ENCODE peak calls at places on chromosomes 2 and 18, in four cellular contexts. One of them, this sample, is unnamed.

GRCh38 chr18:11034816-11035215 is 114.6 kb downstream of the PIEZO2 start:
- DNase-seq in A172: peak; percentile 16
- DNase-seq in kidney epithelial cell: no peak
- DNase-seq in SJSA1: no peak
- DNase-seq in this sample: no peak

GRCh38 chr2:3601561-3602271 is 6.8 kb downstream of the COLEC11 start:
- DNase-seq in SJSA1: no peak
- DNase-seq in kidney epithelial cell: no peak
- DNase-seq in A172: no peak
- DNase-seq in this sample: peak; percentile 73

GRCh38 chr18:12946549-12947354 is 1.1 kb upstream of the SEH1L start:
- DNase-seq in SJSA1: peak; percentile 72
- DNase-seq in A172: peak; percentile 85
- DNase-seq in kidney epithelial cell: peak; percentile 41
- DNase-seq in this sample: peak; percentile 75

GRCh38 chr2:186575302-186575701 is 14.6 kb upstream of the ITGAV start:
- DNase-seq in SJSA1: peak; percentile 88
- DNase-seq in A172: peak; percentile 99
- DNase-seq in kidney epithelial cell: peak; percentile 99
- DNase-seq in this sample: peak; percentile 14

GRCh38 chr2:61905372-61906186 is at the start of gene COMMD1:
- DNase-seq in kidney epithelial cell: peak; percentile 32
- DNase-seq in A172: peak; percentile 33
- DNase-seq in SJSA1: peak; percentile 79
- DNase-seq in this sample: peak; percentile 86

GRCh38 chr18:73749304-73749703 is 398.3 kb downstream of the FBXO15 start:
- DNase-seq in kidney epithelial cell: no peak
- DNase-seq in SJSA1: no peak
- DNase-seq in A172: no peak
- DNase-seq in this sample: no peak

GRCh38 chr2:219446101-219446504 is 11.5 kb downstream of the SPEG start:
- DNase-seq in A172: peak; percentile 67
- DNase-seq in SJSA1: peak; percentile 43
- DNase-seq in kidney epithelial cell: no peak
- DNase-seq in this sample: peak; percentile 41

GRCh38 chr2:237060518-237061312 is 25.0 kb upstream of the COPS8 start:
- DNase-seq in A172: peak; percentile 66
- DNase-seq in kidney epithelial cell: peak; percentile 23
- DNase-seq in SJSA1: peak; percentile 67
- DNase-seq in this sample: peak; percentile 70

GRCh38 chr2:49003206-49003605 is 151.1 kb downstream of the FSHR start:
- DNase-seq in SJSA1: no peak
- DNase-seq in kidney epithelial cell: no peak
- DNase-seq in A172: no peak
- DNase-seq in this sample: no peak

GRCh38 chr2:72994991-72995380 is 76.5 kb downstream of the SFXN5 start:
- DNase-seq in A172: no peak
- DNase-seq in SJSA1: no peak
- DNase-seq in kidney epithelial cell: no peak
- DNase-seq in this sample: no peak

GRCh38 chr2:239889641-239890055 is 135.5 kb downstream of the NDUFA10 start:
- DNase-seq in SJSA1: peak; percentile 31
- DNase-seq in A172: no peak
- DNase-seq in kidney epithelial cell: no peak
- DNase-seq in this sample: no peak

GRCh38 chr2:242031481-242032019 is 162.0 kb downstream of the RTP5 start:
- DNase-seq in kidney epithelial cell: peak; percentile 29
- DNase-seq in A172: peak; percentile 86
- DNase-seq in SJSA1: peak; percentile 72
- DNase-seq in this sample: no peak

GRCh38 chr2:16031848-16032159 is 91.5 kb downstream of the MYCN start:
- DNase-seq in A172: no peak
- DNase-seq in SJSA1: no peak
- DNase-seq in kidney epithelial cell: no peak
- DNase-seq in this sample: no peak

GRCh38 chr18:48064978-48065600 is 134.6 kb upstream of the SMAD2 start:
- DNase-seq in kidney epithelial cell: no peak
- DNase-seq in SJSA1: no peak
- DNase-seq in A172: no peak
- DNase-seq in this sample: no peak

GRCh38 chr2:44614940-44615339 is 253.2 kb downstream of the CAMKMT start:
- DNase-seq in A172: no peak
- DNase-seq in kidney epithelial cell: no peak
- DNase-seq in SJSA1: no peak
- DNase-seq in this sample: no peak

GRCh38 chr2:127560929-127561275 is 25.4 kb downstream of the MYO7B start:
- DNase-seq in A172: no peak
- DNase-seq in SJSA1: no peak
- DNase-seq in kidney epithelial cell: no peak
- DNase-seq in this sample: no peak

GRCh38 chr2:77578354-77578753 is 56.2 kb upstream of the LRRTM4 start:
- DNase-seq in SJSA1: no peak
- DNase-seq in A172: no peak
- DNase-seq in kidney epithelial cell: no peak
- DNase-seq in this sample: no peak

GRCh38 chr2:156342252-156343095 is 10.0 kb upstream of the NR4A2 start:
- DNase-seq in SJSA1: peak; percentile 95
- DNase-seq in A172: peak; percentile 90
- DNase-seq in kidney epithelial cell: peak; percentile 50
- DNase-seq in this sample: peak; percentile 96

GRCh38 chr18:54506516-54507261 is 84.4 kb upstream of the DYNAP start:
- DNase-seq in kidney epithelial cell: no peak
- DNase-seq in SJSA1: no peak
- DNase-seq in A172: no peak
- DNase-seq in this sample: no peak

GRCh38 chr2:27800856-27801255 is 29.3 kb downstream of the MRPL33 start:
- DNase-seq in SJSA1: peak; percentile 49
- DNase-seq in kidney epithelial cell: no peak
- DNase-seq in A172: no peak
- DNase-seq in this sample: no peak

GRCh38 chr18:62904396-62905285 is 189.3 kb downstream of the PHLPP1 start:
- DNase-seq in A172: no peak
- DNase-seq in kidney epithelial cell: no peak
- DNase-seq in SJSA1: no peak
- DNase-seq in this sample: no peak

GRCh38 chr2:240129731-240130392 is 6.2 kb downstream of the COPS9 start:
- DNase-seq in kidney epithelial cell: no peak
- DNase-seq in A172: no peak
- DNase-seq in SJSA1: no peak
- DNase-seq in this sample: no peak

GRCh38 chr2:129895061-129895460 is 84.4 kb upstream of the RAB6C start:
- DNase-seq in SJSA1: peak; percentile 30
- DNase-seq in kidney epithelial cell: no peak
- DNase-seq in A172: no peak
- DNase-seq in this sample: no peak

GRCh38 chr2:156663757-156664409 is 227.7 kb downstream of the GPD2 start:
- DNase-seq in A172: no peak
- DNase-seq in SJSA1: no peak
- DNase-seq in kidney epithelial cell: no peak
- DNase-seq in this sample: no peak

GRCh38 chr2:101311390-101312019 is 3.0 kb upstream of the RNF149 start:
- DNase-seq in kidney epithelial cell: no peak
- DNase-seq in A172: no peak
- DNase-seq in SJSA1: no peak
- DNase-seq in this sample: no peak

GRCh38 chr2:29281585-29281984 is 166.4 kb downstream of the CLIP4 start:
- DNase-seq in A172: peak; percentile 80
- DNase-seq in SJSA1: peak; percentile 74
- DNase-seq in kidney epithelial cell: no peak
- DNase-seq in this sample: peak; percentile 9

GRCh38 chr2:28153851-28154250 is 238.8 kb upstream of the FOSL2 start:
- DNase-seq in A172: no peak
- DNase-seq in SJSA1: no peak
- DNase-seq in kidney epithelial cell: no peak
- DNase-seq in this sample: no peak

GRCh38 chr2:56288863-56289580 is 105.2 kb downstream of the CCDC85A start:
- DNase-seq in A172: no peak
- DNase-seq in kidney epithelial cell: no peak
- DNase-seq in SJSA1: no peak
- DNase-seq in this sample: no peak

GRCh38 chr2:178478442-178479274 is at the start of gene FKBP7:
- DNase-seq in A172: peak; percentile 77
- DNase-seq in SJSA1: peak; percentile 78
- DNase-seq in kidney epithelial cell: peak; percentile 35
- DNase-seq in this sample: peak; percentile 95

GRCh38 chr2:40579247-40579646 is 127.4 kb upstream of the SLC8A1 start:
- DNase-seq in A172: no peak
- DNase-seq in kidney epithelial cell: no peak
- DNase-seq in SJSA1: no peak
- DNase-seq in this sample: no peak

GRCh38 chr2:42916394-42916793 is 124.0 kb upstream of the HAAO start:
- DNase-seq in SJSA1: no peak
- DNase-seq in kidney epithelial cell: no peak
- DNase-seq in A172: no peak
- DNase-seq in this sample: no peak

GRCh38 chr18:31099490-31100230 is 2.6 kb downstream of the DSC2 start:
- DNase-seq in SJSA1: no peak
- DNase-seq in A172: no peak
- DNase-seq in kidney epithelial cell: no peak
- DNase-seq in this sample: no peak

This sample was measured in NCI-H82.